ENCODE peak calls at places on chromosomes 3 and 15, in four cellular contexts. Y is OCI-LY7, C is A549, A is left lung. V is an unnamed sample. For H3K4me1, the result is how much of the 10 kb centered on the place peaks cover.

GRCh38 chr3:50268703-50269451 is at the start of gene SEMA3B:
- DNase-seq in Y (no peak), C (peak), A (peak), V (peak)

GRCh38 chr3:136042608-136043221 is 77.2 kb downstream of the PPP2R3A start:
- DNase-seq in Y (peak), C (peak), A (no peak), V (no peak)

GRCh38 chr3:32814371-32814770 is 3.4 kb upstream of the TRIM71 start:
- DNase-seq in Y (no peak), C (no peak), A (no peak), V (no peak)

GRCh38 chr3:149134560-149134959 is 5.1 kb downstream of the HPS3 start:
- DNase-seq in Y (no peak), C (no peak), A (no peak), V (peak)

GRCh38 chr3:128293930-128294329 is 140.6 kb downstream of the EEFSEC start:
- DNase-seq in Y (no peak), C (no peak), A (no peak), V (peak)

GRCh38 chr3:135927170-135927569 is 38.4 kb upstream of the PPP2R3A start:
- DNase-seq in Y (no peak), C (no peak), A (no peak), V (no peak)

GRCh38 chr15:43433661-43434303 is 59.2 kb downstream of the TP53BP1 start:
- DNase-seq in Y (no peak), C (no peak), A (no peak), V (no peak)

GRCh38 chr15:47484119-47484518 is 233.2 kb upstream of the SEMA6D start:
- DNase-seq in Y (peak), C (no peak), A (no peak), V (no peak)

GRCh38 chr3:156750191-156750873 is 75.8 kb upstream of the LEKR1 start:
- DNase-seq in Y (no peak), C (no peak), A (no peak), V (no peak)

GRCh38 chr15:81813215-81813614 is 232.6 kb downstream of the MEX3B start:
- DNase-seq in Y (no peak), C (no peak), A (no peak), V (no peak)

GRCh38 chr3:138187296-138188012 is at the start of gene ARMC8:
- DNase-seq in Y (no peak), C (peak), A (peak), V (no peak)

GRCh38 chr15:43133429-43134156 is at the start of gene TMEM62:
- DNase-seq in Y (peak), C (peak), A (peak), V (peak)

GRCh38 chr3:112794622-112795172 is 52.0 kb downstream of the CD200R1L start:
- DNase-seq in Y (no peak), C (no peak), A (no peak), V (no peak)

GRCh38 chr3:38738630-38739395 is 77.2 kb downstream of the SCN10A start:
- DNase-seq in Y (peak), C (peak), A (no peak), V (peak)

GRCh38 chr3:27521179-27521871 is 37.1 kb upstream of the SLC4A7 start:
- DNase-seq in Y (no peak), C (peak), A (no peak), V (peak)

GRCh38 chr3:81568378-81568777 is 193.1 kb downstream of the GBE1 start:
- DNase-seq in Y (no peak), C (no peak), A (no peak), V (no peak)

GRCh38 chr15:64561997-64562396 is 101.6 kb downstream of the ZNF609 start:
- DNase-seq in Y (no peak), C (no peak), A (no peak), V (no peak)

GRCh38 chr3:17258823-17259436 is 374.2 kb downstream of the PLCL2 start:
- DNase-seq in Y (peak), C (peak), A (no peak), V (no peak)

GRCh38 chr3:29513236-29513635 is 232.4 kb downstream of the RBMS3 start:
- DNase-seq in Y (no peak), C (no peak), A (no peak), V (peak)

GRCh38 chr3:50623840-50624474 is 7.0 kb downstream of the MAPKAPK3 start:
- DNase-seq in Y (peak), C (no peak), A (no peak), V (no peak)

GRCh38 chr15:67824900-67825879 is at the start of gene SKOR1:
- DNase-seq in Y (no peak), C (no peak), A (no peak), V (no peak)

DNA sequence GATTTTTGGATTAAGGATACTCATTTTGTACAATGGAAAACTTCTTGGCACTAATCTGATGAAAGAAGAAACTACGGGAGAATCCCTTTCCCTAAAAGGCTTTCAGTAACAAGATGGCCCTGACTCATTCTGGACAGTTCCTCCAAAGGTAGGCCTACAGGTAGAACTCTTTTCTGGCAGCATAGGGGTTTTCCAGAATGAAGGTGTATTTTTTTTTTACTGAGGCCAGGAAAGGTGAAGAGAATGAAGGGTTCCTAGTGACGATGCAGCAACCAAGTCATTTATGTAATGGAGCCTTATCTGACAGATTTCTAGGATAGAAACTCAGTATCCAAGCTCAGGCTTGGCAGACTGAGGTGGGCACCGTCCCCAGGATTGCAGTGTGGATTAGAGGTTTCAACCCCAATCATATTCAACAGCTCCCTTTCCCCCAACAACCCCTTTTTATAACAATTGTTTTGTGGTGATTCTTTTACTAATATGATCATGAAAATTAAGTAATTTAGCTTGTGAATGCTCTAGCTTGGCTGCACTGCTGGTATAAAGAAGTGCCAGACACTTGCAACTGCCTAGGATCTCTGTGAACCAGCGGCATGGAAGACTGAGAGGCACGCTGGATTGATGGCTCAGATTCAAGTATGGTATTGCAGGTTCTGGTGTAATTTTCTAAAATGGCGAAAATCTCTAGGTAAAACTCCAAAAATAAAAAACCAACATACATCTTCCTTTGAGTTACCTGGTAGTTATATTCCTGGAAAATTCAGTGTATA is 8.7 kb upstream of the TRIM69 start:
- DNase-seq in Y (no peak), C (no peak), A (no peak), V (no peak)
- H3K4me1 ChIP-seq in Y (half or more), C (under half), A (under half), V (under half)

GRCh38 chr15:98649621-98649995 is 1.3 kb downstream of the IGF1R start:
- DNase-seq in Y (peak), C (peak), A (peak), V (no peak)

GRCh38 chr15:98648654-98649537 is 557 bp downstream of the IGF1R start:
- DNase-seq in Y (peak), C (no peak), A (peak), V (peak)

GRCh38 chr15:98651581-98652220 is 3.4 kb downstream of the IGF1R start:
- DNase-seq in Y (no peak), C (no peak), A (no peak), V (peak)

GRCh38 chr15:98650871-98651481 is 2.6 kb downstream of the IGF1R start:
- DNase-seq in Y (no peak), C (no peak), A (no peak), V (no peak)

GRCh38 chr15:98649996-98650870 is 1.9 kb downstream of the IGF1R start:
- DNase-seq in Y (no peak), C (no peak), A (peak), V (peak)
- TF ChIP-seq CTCF in Y (no peak), C (no peak), A (no peak), V (no peak)

GRCh38 chr3:66553714-66554113 is 52.9 kb upstream of the LRIG1 start:
- DNase-seq in Y (no peak), C (no peak), A (no peak), V (no peak)
- H3K4me3 ChIP-seq in Y (peak), C (no peak), A (no peak), V (no peak)

DNA sequence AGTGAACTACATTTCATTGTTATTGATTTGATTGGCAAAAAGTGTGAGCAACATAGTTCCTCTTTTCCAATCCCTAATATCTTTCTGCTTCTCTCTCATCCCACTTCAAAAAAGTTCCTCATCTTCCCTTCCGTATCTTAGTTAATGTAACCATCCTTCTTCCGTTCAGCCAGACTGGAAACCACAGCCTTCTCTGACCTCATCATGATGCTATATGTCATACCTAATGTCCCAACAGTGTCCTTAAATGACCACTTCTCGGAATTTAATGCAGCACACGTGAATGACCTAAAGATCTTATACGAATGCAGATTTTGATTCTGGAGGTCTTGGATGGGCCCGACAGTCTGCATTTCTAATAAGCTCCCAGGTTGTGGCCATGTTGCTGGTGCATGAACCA is 320.3 kb upstream of the SATB1 start:
- DNase-seq in Y (no peak), C (no peak), A (peak), V (no peak)
- H3K4me1 ChIP-seq in Y (half or more), C (under half), A (under half), V (under half)

GRCh38 chr3:105845488-105845887 is 23.3 kb downstream of the CBLB start:
- DNase-seq in Y (no peak), C (no peak), A (no peak), V (no peak)

GRCh38 chr3:105847865-105848264 is 20.9 kb downstream of the CBLB start:
- DNase-seq in Y (no peak), C (no peak), A (no peak), V (no peak)

GRCh38 chr3:105846809-105847208 is 22.0 kb downstream of the CBLB start:
- DNase-seq in Y (no peak), C (no peak), A (no peak), V (no peak)

GRCh38 chr3:105848821-105849220 is 20.0 kb downstream of the CBLB start:
- DNase-seq in Y (no peak), C (no peak), A (no peak), V (no peak)

DNA sequence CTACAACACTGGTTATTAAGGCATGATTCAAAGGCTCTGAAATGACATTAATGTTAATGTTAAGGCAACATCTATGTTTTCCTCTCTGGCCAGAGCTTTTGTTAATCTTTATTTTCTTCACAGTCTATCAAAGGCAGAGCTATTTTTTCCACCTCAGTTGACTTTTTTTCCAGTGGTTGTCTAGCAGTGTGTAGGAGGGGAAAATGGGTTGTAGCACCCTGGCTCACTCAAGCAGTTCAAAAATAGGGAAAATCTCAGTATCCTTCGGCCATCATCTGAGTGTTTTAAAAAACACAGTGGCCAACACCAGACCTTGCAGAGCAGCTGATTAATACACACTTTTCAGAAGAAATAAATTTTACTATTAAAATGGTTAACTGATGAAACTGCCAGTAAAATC is 21.4 kb downstream of the CBLB start:
- DNase-seq in Y (no peak), C (no peak), A (no peak), V (no peak)
- TF ChIP-seq CTCF in Y (no peak), C (no peak), A (no peak), V (no peak)

GRCh38 chr15:90886291-90886614 is 1.9 kb downstream of the FES start:
- DNase-seq in Y (no peak), C (no peak), A (no peak), V (no peak)

GRCh38 chr15:90883526-90883931 is 775 bp upstream of the FES start:
- DNase-seq in Y (no peak), C (no peak), A (no peak), V (no peak)

GRCh38 chr15:90883971-90884718 is at the start of gene FES:
- DNase-seq in Y (no peak), C (no peak), A (peak), V (peak)

GRCh38 chr15:90885432-90886290 is 1.4 kb downstream of the FES start:
- DNase-seq in Y (peak), C (no peak), A (peak), V (peak)

GRCh38 chr15:90884719-90885431 is 571 bp downstream of the FES start:
- DNase-seq in Y (no peak), C (no peak), A (no peak), V (no peak)
- H3K4me3 ChIP-seq in Y (no peak), C (no peak), A (peak), V (no peak)